ENCODE peak calls at places on chromosome 12, in six cellular contexts. Q is tibial nerve, E is OCI-LY7, T is uterus, C is testis, J is psoas muscle. B is an unnamed sample.

GRCh38 chr12:57983150-57983857 is 41.9 kb downstream of the ATP23 start:
- DNase-seq in Q (no peak), E (peak), T (no peak), C (peak), J (no peak), B (no peak)

GRCh38 chr12:96015672-96016071 is 19.5 kb upstream of the HAL start:
- DNase-seq in Q (no peak), E (no peak), T (no peak), C (peak), J (no peak), B (no peak)

GRCh38 chr12:124857921-124858461 is 5.7 kb downstream of the SCARB1 start:
- DNase-seq in Q (no peak), E (no peak), T (no peak), C (no peak), J (no peak), B (no peak)

GRCh38 chr12:50200507-50201273 is 33.5 kb upstream of the CERS5 start:
- DNase-seq in Q (no peak), E (no peak), T (no peak), C (no peak), J (no peak), B (no peak)

GRCh38 chr12:42234970-42235369 is 3.1 kb downstream of the YAF2 start:
- DNase-seq in Q (no peak), E (no peak), T (peak), C (peak), J (no peak), B (no peak)

GRCh38 chr12:34358198-34358597 is 335.9 kb downstream of the ALG10 start:
- DNase-seq in Q (no peak), E (no peak), T (no peak), C (no peak), J (no peak), B (no peak)

GRCh38 chr12:110577717-110578521 is 5.2 kb downstream of the PPTC7 start:
- DNase-seq in Q (no peak), E (no peak), T (no peak), C (no peak), J (no peak), B (no peak)

GRCh38 chr12:96070670-96071279 is 35.4 kb upstream of the LTA4H start:
- DNase-seq in Q (no peak), E (peak), T (no peak), C (no peak), J (no peak), B (no peak)

GRCh38 chr12:29517265-29517664 is 19.8 kb upstream of the OVCH1 start:
- DNase-seq in Q (no peak), E (no peak), T (no peak), C (no peak), J (no peak), B (no peak)

GRCh38 chr12:93184664-93185368 is 192.9 kb upstream of the NUDT4 start:
- DNase-seq in Q (no peak), E (no peak), T (no peak), C (no peak), J (no peak), B (no peak)

GRCh38 chr12:4134833-4135597 is 138.5 kb upstream of the CCND2 start:
- DNase-seq in Q (no peak), E (no peak), T (no peak), C (no peak), J (no peak), B (no peak)

GRCh38 chr12:16473610-16474326 is 126.3 kb downstream of the MGST1 start:
- DNase-seq in Q (no peak), E (no peak), T (no peak), C (no peak), J (no peak), B (no peak)

GRCh38 chr12:122142857-122143256 is 31.2 kb downstream of the IL31 start:
- DNase-seq in Q (no peak), E (no peak), T (no peak), C (no peak), J (no peak), B (no peak)

GRCh38 chr12:131911851-131912525 is 17.1 kb upstream of the PUS1 start:
- DNase-seq in Q (no peak), E (no peak), T (no peak), C (no peak), J (no peak), B (peak)

GRCh38 chr12:71662861-71663560 is 637 bp downstream of the ZFC3H1 start:
- DNase-seq in Q (peak), E (peak), T (peak), C (peak), J (peak), B (peak)

GRCh38 chr12:93198086-93198485 is 179.6 kb upstream of the NUDT4 start:
- DNase-seq in Q (no peak), E (no peak), T (no peak), C (no peak), J (peak), B (peak)

GRCh38 chr12:124350491-124350890 is 55.6 kb downstream of the RFLNA start:
- DNase-seq in Q (no peak), E (no peak), T (no peak), C (no peak), J (no peak), B (no peak)

GRCh38 chr12:130677957-130678558 is 38.0 kb downstream of the RIMBP2 start:
- DNase-seq in Q (no peak), E (no peak), T (no peak), C (no peak), J (no peak), B (no peak)

DNA sequence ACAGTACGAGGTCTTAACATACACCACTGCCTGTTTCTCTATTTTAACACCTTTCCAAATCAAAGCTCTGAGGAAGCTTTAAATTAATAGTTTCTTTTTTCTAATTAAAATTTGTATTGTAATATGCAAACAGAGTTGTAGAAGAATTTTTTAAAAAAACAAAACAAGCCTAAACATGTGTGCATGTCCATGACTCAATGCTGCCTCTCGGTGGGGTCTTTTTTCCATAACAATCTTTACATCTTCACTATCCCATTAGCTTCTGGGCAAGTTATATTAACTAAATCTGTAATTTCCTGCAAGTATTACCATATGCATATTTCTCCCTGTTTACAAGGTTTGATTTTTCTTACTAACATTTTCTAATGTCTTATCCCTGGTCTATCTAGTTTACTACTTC is 143.9 kb upstream of the NAV3 start:
- DNase-seq in Q (no peak), E (no peak), T (no peak), C (no peak), J (no peak), B (no peak)
- H3K4me3 ChIP-seq in Q (no peak), E (no peak), T (no peak), C (no peak), J (no peak), B (no peak)

GRCh38 chr12:78864483-78865296 is at the start of gene SYT1:
- DNase-seq in Q (peak), E (no peak), T (peak), C (peak), J (peak), B (peak)

GRCh38 chr12:78866518-78866917 is 1.9 kb downstream of the SYT1 start:
- DNase-seq in Q (no peak), E (no peak), T (no peak), C (no peak), J (no peak), B (no peak)

GRCh38 chr12:78863482-78864427 is 819 bp upstream of the SYT1 start:
- DNase-seq in Q (peak), E (no peak), T (peak), C (peak), J (peak), B (peak)

GRCh38 chr12:78870539-78870938 is 6.0 kb downstream of the SYT1 start:
- DNase-seq in Q (no peak), E (no peak), T (no peak), C (no peak), J (no peak), B (no peak)

GRCh38 chr12:78865297-78865955 is 852 bp downstream of the SYT1 start:
- DNase-seq in Q (no peak), E (no peak), T (no peak), C (no peak), J (no peak), B (no peak)
- H3K4me3 ChIP-seq in Q (peak), E (no peak), T (peak), C (peak), J (peak), B (no peak)

DNA sequence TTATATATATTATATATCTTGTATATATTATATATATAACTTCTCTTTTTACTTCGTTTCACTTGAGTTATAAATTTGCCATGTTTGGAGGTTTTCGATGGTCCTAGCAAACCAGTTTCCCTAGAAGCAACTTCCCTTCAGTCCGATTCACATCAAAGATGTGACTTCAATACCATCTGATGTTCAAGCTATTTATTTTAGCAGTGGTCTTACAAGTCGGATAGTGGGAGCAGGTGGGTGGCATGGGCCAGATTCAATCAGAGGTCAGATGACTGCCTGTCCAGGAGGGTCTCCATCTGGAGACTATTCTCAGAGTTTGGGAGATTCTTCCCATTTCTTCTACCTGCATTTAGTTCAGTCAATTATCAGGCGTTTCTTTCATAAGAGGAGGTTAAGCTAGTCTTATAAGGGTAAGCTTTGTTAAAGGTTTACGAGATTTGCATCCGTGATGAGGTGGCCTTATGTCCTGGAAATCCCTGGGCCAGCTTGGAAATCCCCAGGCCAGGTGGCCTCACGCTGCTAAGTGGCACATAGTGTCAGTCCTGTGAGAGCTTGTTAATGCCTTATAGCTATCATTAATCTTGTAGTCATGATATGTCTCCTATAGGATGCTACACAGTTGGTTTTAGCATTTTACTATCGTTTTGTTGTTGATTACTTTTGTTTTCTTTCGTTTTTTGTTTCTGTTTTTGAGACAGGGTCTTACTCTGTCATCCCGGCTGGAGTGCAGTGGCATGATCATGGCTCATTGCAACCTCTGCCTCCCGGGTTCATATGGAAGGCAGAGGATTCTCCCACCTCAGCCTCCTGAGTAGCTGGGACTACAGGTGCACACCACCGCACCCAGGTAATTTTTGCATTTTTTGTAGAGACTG is 145.8 kb downstream of the BICD1 start:
- DNase-seq in Q (no peak), E (no peak), T (no peak), C (no peak), J (no peak), B (no peak)
- H3K4me3 ChIP-seq in Q (no peak), E (no peak), T (no peak), C (no peak), J (no peak), B (no peak)

GRCh38 chr12:19012965-19013364 is 116.6 kb upstream of the PLEKHA5 start:
- DNase-seq in Q (no peak), E (no peak), T (no peak), C (no peak), J (no peak), B (no peak)
- H3K4me3 ChIP-seq in Q (no peak), E (no peak), T (no peak), C (no peak), J (no peak), B (no peak)

GRCh38 chr12:996881-997280 is 5.9 kb downstream of the ERC1 start:
- DNase-seq in Q (no peak), E (no peak), T (no peak), C (no peak), J (no peak), B (no peak)
- H3K4me3 ChIP-seq in Q (no peak), E (no peak), T (no peak), C (no peak), J (no peak), B (no peak)

GRCh38 chr12:27523305-27523641 is 733 bp upstream of the PPFIBP1 start:
- DNase-seq in Q (no peak), E (no peak), T (no peak), C (no peak), J (no peak), B (no peak)
- H3K4me3 ChIP-seq in Q (peak), E (peak), T (peak), C (peak), J (peak), B (peak)

B was measured in kidney.